ENCODE peak calls at places on chromosomes 3 and 15, in six cellular contexts. L, V, Z, G, H and B are unnamed samples.

GRCh38 chr3:75001330-75001729 is 386.9 kb upstream of the CNTN3 start:
- DNase-seq in L (no peak), V (no peak), Z (no peak), G (no peak), H (peak), B (no peak)

GRCh38 chr3:30059240-30059639 is 547.2 kb upstream of the TGFBR2 start:
- DNase-seq in L (no peak), V (no peak), Z (no peak), G (no peak), H (no peak), B (no peak)

GRCh38 chr15:36779744-36780408 is 200.4 kb downstream of the CDIN1 start:
- DNase-seq in L (no peak), V (no peak), Z (no peak), G (no peak), H (no peak), B (no peak)

GRCh38 chr3:185721970-185722369 is 102.9 kb downstream of the IGF2BP2 start:
- DNase-seq in L (no peak), V (no peak), Z (no peak), G (no peak), H (no peak), B (no peak)

GRCh38 chr15:77395013-77395774 is 24.7 kb downstream of the PEAK1 start:
- DNase-seq in L (no peak), V (no peak), Z (no peak), G (no peak), H (no peak), B (no peak)

GRCh38 chr3:145333931-145334330 is 827.1 kb downstream of the PLOD2 start:
- DNase-seq in L (no peak), V (no peak), Z (no peak), G (no peak), H (no peak), B (no peak)

GRCh38 chr3:131053021-131053420 is 26.3 kb downstream of the NEK11 start:
- DNase-seq in L (no peak), V (no peak), Z (no peak), G (no peak), H (no peak), B (peak)

GRCh38 chr15:92619380-92620101 is 36.0 kb downstream of the FAM174B start:
- DNase-seq in L (no peak), V (peak), Z (no peak), G (no peak), H (no peak), B (no peak)

GRCh38 chr15:38696120-38696727 is 131.6 kb upstream of the RASGRP1 start:
- DNase-seq in L (no peak), V (peak), Z (no peak), G (no peak), H (no peak), B (peak)

GRCh38 chr15:39629376-39629775 is 48.5 kb downstream of the THBS1 start:
- DNase-seq in L (no peak), V (peak), Z (no peak), G (no peak), H (no peak), B (no peak)

GRCh38 chr3:144586382-144586781 is 614.8 kb downstream of the DIPK2A start:
- DNase-seq in L (no peak), V (no peak), Z (no peak), G (no peak), H (peak), B (no peak)

GRCh38 chr15:50819344-50819743 is 53.8 kb upstream of the SPPL2A start:
- DNase-seq in L (no peak), V (no peak), Z (no peak), G (no peak), H (no peak), B (no peak)

GRCh38 chr3:133942761-133943535 is 47.3 kb upstream of the RAB6B start:
- DNase-seq in L (no peak), V (no peak), Z (peak), G (no peak), H (no peak), B (no peak)

GRCh38 chr15:60087561-60087960 is 83.5 kb downstream of the FOXB1 start:
- DNase-seq in L (no peak), V (no peak), Z (no peak), G (no peak), H (no peak), B (no peak)

GRCh38 chr15:72319360-72319984 is 485 bp downstream of the CELF6 start:
- DNase-seq in L (peak), V (peak), Z (peak), G (peak), H (peak), B (peak)

GRCh38 chr3:148880681-148881080 is 15.6 kb downstream of the CPA3 start:
- DNase-seq in L (no peak), V (no peak), Z (no peak), G (no peak), H (peak), B (peak)

GRCh38 chr3:24158756-24159155 is 213.7 kb downstream of the NR1D2 start:
- DNase-seq in L (no peak), V (no peak), Z (no peak), G (no peak), H (no peak), B (peak)

GRCh38 chr15:63054985-63055384 is 12.4 kb downstream of the TPM1 start:
- DNase-seq in L (no peak), V (no peak), Z (no peak), G (no peak), H (peak), B (no peak)

GRCh38 chr3:69214241-69214640 is 91.8 kb upstream of the LMOD3 start:
- DNase-seq in L (no peak), V (no peak), Z (no peak), G (no peak), H (peak), B (no peak)

GRCh38 chr3:126358038-126358815 is 1.0 kb upstream of the KLF15 start:
- DNase-seq in L (no peak), V (no peak), Z (peak), G (no peak), H (no peak), B (no peak)

GRCh38 chr3:24270204-24270671 is 224.4 kb downstream of the THRB start:
- DNase-seq in L (no peak), V (no peak), Z (no peak), G (no peak), H (no peak), B (no peak)

GRCh38 chr15:83380682-83381081 is 66.5 kb upstream of the SH3GL3 start:
- DNase-seq in L (peak), V (peak), Z (no peak), G (peak), H (peak), B (peak)

DNA sequence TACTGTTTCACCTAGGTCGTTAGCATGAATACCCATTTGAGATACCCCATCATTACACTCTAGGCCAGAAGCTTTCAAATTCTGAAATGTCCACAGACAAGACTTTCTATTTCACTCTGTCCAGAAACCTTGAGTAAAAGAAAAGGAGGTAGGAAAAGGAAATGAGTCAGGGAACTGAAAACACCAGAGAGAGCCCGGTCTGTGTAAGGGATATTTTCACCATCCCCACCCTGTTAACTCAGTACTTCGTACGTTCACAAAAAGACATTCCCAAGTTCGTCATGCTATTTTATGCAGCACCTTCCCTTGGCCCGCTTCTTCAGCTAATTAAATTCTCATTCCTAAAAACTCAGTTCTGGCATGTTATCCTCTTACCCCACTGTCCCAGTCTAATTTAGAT is 89.4 kb upstream of the SOX2 start:
- DNase-seq in L (no peak), V (no peak), Z (no peak), G (no peak), H (no peak), B (no peak)
- TF ChIP-seq POLR2A in L (no peak), V (no peak), Z (no peak), G (no peak), H (no peak), B (no peak)

DNA sequence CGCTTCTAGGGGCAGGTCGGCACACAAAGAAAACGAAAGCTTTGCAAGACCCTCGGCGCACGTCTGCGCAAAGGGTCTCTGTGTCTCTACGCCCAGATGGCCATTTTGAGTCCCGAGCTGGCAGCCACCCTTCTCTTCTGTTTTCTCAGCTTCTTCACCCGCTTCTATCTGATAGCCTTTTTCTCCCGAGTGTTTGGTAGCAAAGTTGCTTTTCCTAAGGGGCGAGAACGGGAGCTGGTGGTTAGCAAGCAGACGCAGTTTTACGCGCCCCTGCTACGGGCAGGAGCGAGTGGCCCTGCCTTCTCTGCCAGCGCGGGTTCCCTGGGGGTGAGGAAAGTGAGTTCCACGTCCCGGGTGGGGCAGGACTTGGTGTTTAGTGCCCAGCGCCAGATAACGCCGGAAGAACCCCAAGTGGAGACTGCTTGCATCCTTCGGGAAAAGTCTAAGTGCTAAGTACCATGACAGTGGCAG is 2.9 kb upstream of the MKRN2 start:
- DNase-seq in L (no peak), V (peak), Z (peak), G (no peak), H (peak), B (peak)
- TF ChIP-seq POLR2A in L (no peak), V (no peak), Z (no peak), G (no peak), H (peak), B (peak)

GRCh38 chr3:172074578-172074977 is 35.2 kb downstream of the FNDC3B start:
- DNase-seq in L (no peak), V (no peak), Z (no peak), G (no peak), H (no peak), B (peak)
- TF ChIP-seq POLR2A in L (no peak), V (no peak), Z (no peak), G (no peak), H (no peak), B (no peak)

DNA sequence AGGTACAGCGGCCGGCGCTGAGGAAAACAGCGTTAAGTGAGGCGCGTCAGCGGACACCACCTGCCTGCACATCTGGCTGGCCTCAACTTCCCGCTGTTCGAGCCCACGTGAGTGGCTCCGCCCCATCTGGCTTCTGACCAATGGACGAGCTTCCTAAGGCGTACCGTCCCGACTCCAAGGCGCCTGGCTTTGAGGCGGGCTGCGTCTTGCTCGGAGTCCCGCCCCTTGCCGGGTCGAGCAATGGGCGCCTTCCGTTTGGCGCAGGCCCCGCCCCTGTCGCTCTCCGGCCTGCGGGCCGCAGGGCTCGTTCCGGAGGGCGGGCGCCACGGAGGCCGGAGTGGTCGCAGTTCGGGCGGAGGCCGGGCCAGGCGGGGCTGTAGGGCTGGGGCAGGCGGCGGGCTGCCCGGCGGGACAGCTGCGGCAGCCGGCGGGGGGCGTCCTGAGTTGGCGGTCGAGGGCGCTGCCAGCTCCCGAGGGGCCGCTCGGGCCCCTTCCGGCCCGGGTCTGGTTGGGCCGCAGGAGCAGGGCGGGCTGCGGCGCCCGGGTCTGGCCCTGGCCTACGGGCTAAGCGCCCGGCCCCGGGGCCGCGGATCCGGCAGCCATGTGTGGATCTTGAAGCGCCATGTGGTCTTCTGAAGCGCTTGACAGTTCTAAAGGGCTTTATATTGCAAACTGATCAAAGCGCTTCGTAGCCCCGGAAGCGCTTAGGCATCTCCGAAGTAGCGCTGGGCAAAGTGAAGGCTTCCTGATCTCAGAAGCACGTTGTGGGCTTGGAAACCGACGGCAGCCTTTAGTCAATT is at the start of gene TATDN2:
- DNase-seq in L (peak), V (peak), Z (peak), G (peak), H (peak), B (peak)
- TF ChIP-seq POLR2A in L (peak), V (peak), Z (peak), G (peak), H (peak), B (peak)

DNA sequence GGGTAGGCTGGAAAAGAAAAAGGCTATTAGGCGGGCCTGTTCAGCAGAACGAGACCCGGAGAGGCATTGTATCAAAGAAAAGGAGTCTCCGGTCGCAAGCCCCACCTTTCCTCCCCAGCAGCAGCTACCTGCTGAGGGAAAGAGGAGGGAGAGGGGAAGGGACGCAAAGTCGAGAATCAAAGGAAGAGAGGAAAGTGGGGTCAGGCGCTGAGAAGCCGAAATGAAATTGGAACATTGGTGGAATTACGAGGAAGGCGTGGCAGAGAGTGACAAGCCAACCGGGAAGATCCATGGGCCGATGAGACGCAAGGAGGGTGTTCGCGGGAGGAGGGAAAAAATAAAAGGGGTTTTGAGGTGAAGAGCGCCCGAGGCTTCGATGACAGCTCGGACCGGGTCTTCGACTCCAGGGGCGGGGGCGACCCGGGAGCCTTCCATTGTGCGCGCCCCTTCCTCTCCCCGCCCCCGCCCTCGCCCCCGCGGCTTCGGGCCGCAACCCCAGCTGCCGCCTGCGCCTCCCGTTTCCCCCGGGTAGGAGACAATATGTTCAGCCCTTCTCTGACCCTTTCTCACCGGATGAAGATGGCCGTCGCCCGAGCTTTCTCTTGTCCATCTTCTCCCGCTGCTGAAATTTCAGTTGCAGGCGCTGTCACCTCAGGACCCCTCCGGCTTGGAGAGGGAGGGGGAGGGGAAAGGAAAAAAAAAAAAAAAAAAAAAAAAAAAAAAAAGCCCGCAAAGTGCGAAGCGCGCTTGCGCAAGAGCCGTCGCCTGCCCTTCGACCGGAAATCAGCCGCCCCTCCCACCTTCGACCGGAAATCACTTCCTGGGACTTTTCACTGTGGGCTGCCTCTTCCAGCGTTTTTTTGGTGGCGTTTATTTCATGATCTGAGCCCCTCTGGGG is at the start of gene SENP7:
- DNase-seq in L (peak), V (peak), Z (peak), G (peak), H (peak), B (peak)
- TF ChIP-seq POLR2A in L (peak), V (peak), Z (no peak), G (no peak), H (peak), B (peak)

GRCh38 chr3:112640864-112641751 is at the start of gene CCDC80:
- DNase-seq in L (no peak), V (no peak), Z (no peak), G (peak), H (peak), B (no peak)

GRCh38 chr3:112643621-112644236 is 2.8 kb upstream of the CCDC80 start:
- DNase-seq in L (no peak), V (no peak), Z (no peak), G (no peak), H (no peak), B (no peak)

GRCh38 chr3:112644453-112644852 is 3.5 kb upstream of the CCDC80 start:
- DNase-seq in L (no peak), V (no peak), Z (no peak), G (no peak), H (no peak), B (no peak)

GRCh38 chr3:112640333-112640863 is 545 bp downstream of the CCDC80 start:
- DNase-seq in L (no peak), V (no peak), Z (no peak), G (no peak), H (peak), B (no peak)

DNA sequence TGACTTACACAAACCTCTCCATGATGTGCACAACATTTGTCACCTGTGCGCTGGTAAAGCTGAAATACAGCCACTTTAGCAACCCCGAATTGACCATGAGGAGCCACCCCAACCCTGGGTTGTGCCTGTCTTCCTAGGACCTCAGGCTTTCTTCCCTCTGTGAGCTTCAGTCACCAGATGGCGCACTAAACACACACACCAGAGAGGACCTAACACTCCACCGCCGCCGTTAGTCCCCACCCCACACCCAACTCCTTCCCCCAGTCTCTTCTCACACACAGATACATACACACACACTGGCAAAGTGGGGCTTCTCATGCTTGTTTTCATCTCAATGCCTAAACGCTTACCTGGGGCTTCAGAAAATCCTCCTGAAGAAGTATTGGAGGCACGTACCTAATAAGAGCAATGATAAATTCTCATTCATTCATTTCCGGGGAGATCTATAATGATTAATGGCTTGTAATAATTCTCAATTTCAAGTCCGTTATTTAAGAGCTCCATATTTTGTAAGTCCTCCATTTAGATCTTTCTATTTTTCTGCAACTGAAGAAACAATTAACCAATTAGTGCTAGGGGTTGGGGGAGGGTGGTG is 2.1 kb upstream of the CCDC80 start:
- DNase-seq in L (peak), V (peak), Z (peak), G (peak), H (peak), B (peak)
- TF ChIP-seq POLR2A in L (no peak), V (no peak), Z (no peak), G (no peak), H (no peak), B (no peak)

GRCh38 chr3:100334340-100335136 is at the start of gene NIT2:
- DNase-seq in L (peak), V (peak), Z (peak), G (peak), H (peak), B (peak)
- TF ChIP-seq POLR2A in L (peak), V (no peak), Z (no peak), G (peak), H (peak), B (peak)

GRCh38 chr15:68819451-68820204 is 1.1 kb downstream of the ANP32A start:
- DNase-seq in L (no peak), V (peak), Z (peak), G (peak), H (peak), B (peak)
- TF ChIP-seq POLR2A in L (peak), V (peak), Z (no peak), G (peak), H (no peak), B (peak)